ENCODE peak calls at places on chromosome 18, in ten cellular contexts. G, P, S, U, Y, A, Z, M, H and W are unnamed samples.

GRCh38 chr18:3869848-3870247 is 419.9 kb downstream of the TGIF1 start:
- DNase-seq in Y (peak; percentile 74), P (no peak), A (peak; percentile 86), H (peak; percentile 74), G (no peak), Z (no peak), M (no peak), S (no peak), U (peak; percentile 37), W (peak; percentile 7)

GRCh38 chr18:46196627-46197243 is 92.5 kb downstream of the HAUS1 start:
- DNase-seq in A (no peak), S (no peak), Y (no peak), H (no peak), Z (no peak), M (no peak), P (no peak), U (no peak), G (no peak), W (no peak)

GRCh38 chr18:58213445-58213844 is 169.4 kb downstream of the NEDD4L start:
- DNase-seq in U (peak; percentile 89), Y (no peak), P (peak; percentile 81), A (peak; percentile 87), Z (no peak), M (no peak), S (no peak), G (no peak), H (peak; percentile 88), W (no peak)

GRCh38 chr18:40355701-40356100 is 1599.3 kb upstream of the PIK3C3 start:
- DNase-seq in G (no peak), A (peak; percentile 50), H (peak; percentile 29), Z (no peak), S (no peak), Y (no peak), U (peak; percentile 50), P (no peak), M (no peak), W (no peak)

GRCh38 chr18:46939998-46940571 is 22.7 kb downstream of the KATNAL2 start:
- DNase-seq in M (no peak), Y (no peak), A (no peak), G (no peak), Z (no peak), H (no peak), P (no peak), S (no peak), U (no peak), W (no peak)

GRCh38 chr18:76822510-76823165 is at the start of gene ZNF236:
- DNase-seq in S (peak; percentile 79), M (peak; percentile 85), P (no peak), H (peak; percentile 77), G (peak; percentile 90), Y (peak; percentile 82), U (peak; percentile 67), Z (peak; percentile 62), A (peak; percentile 85), W (peak; percentile 78)

GRCh38 chr18:55544028-55544427 is 44.0 kb downstream of the TCF4 start:
- DNase-seq in Z (no peak), U (no peak), Y (no peak), M (no peak), A (no peak), S (no peak), H (no peak), G (no peak), P (no peak), W (no peak)

GRCh38 chr18:457120-457519 is 43.4 kb downstream of the COLEC12 start:
- DNase-seq in U (no peak), P (no peak), S (peak; percentile 54), G (no peak), H (peak; percentile 76), A (peak; percentile 83), Z (no peak), M (peak; percentile 31), Y (no peak), W (no peak)

GRCh38 chr18:8895987-8896619 is 190.7 kb downstream of the MTCL1 start:
- DNase-seq in G (no peak), Z (no peak), S (no peak), A (peak; percentile 76), H (peak; percentile 78), U (peak; percentile 74), P (no peak), Y (no peak), M (no peak), W (no peak)

GRCh38 chr18:3265564-3266033 is 3.7 kb downstream of the MYL12B start:
- DNase-seq in U (no peak), Z (no peak), Y (peak; percentile 60), H (no peak), M (no peak), G (no peak), S (no peak), A (no peak), P (no peak), W (no peak)

GRCh38 chr18:25678226-25678625 is 326.3 kb upstream of the ZNF521 start:
- DNase-seq in A (no peak), S (no peak), P (no peak), U (no peak), H (no peak), Z (no peak), M (no peak), G (no peak), Y (no peak), W (no peak)

GRCh38 chr18:45662468-45662867 is 47.2 kb downstream of the SLC14A2 start:
- DNase-seq in A (peak; percentile 28), S (no peak), Z (no peak), P (no peak), M (no peak), G (no peak), U (no peak), Y (no peak), H (peak; percentile 67), W (no peak)

GRCh38 chr18:8162797-8163196 is 446.4 kb upstream of the RAB12 start:
- DNase-seq in M (no peak), Z (no peak), P (no peak), Y (peak; percentile 9), H (no peak), S (no peak), A (no peak), U (peak; percentile 69), G (no peak), W (no peak)

GRCh38 chr18:48452863-48453323 is 43.7 kb upstream of the ZBTB7C start:
- DNase-seq in Y (no peak), S (no peak), A (no peak), U (peak; percentile 54), G (no peak), Z (no peak), P (peak; percentile 66), M (no peak), H (peak; percentile 19), W (peak; percentile 18)

DNA sequence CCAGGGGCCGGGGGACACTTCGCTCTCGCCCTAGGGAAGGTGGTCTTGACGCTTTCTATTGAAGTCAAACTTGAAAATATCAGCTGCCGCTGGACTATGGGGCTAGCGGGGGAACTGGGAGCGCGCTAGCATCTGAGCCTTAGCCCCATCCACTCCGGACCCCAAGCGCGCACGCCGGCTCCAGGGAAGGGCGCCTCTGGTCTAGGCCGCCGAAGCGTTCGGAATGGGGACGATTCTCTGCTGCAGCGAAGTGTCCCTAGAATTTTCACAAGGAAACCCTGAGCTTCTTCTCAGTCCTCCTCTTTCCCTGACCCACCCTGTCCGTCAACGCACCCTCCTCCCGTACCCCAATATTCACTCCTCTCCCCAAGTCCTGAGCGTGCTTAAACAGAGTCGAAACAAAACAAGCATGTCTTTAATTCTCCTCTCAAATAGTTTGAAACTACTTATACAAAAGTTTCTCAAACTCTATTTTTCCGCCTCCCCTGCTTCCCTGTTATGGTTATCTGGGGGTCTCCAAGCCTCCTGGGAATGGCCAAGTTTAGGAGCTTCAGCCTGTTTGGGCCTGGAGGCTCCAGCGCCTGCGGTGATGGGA is 5.0 kb downstream of the RAX start:
- DNase-seq in U (no peak), Z (no peak), S (no peak), Y (peak; percentile 20), H (no peak), P (no peak), G (no peak), M (no peak), A (no peak), W (no peak)
- TF ChIP-seq CTCF in U (no peak), Z (no peak), S (no peak), Y (no peak), H (no peak), P (no peak), G (no peak), M (no peak), A (no peak), W (no peak)

DNA sequence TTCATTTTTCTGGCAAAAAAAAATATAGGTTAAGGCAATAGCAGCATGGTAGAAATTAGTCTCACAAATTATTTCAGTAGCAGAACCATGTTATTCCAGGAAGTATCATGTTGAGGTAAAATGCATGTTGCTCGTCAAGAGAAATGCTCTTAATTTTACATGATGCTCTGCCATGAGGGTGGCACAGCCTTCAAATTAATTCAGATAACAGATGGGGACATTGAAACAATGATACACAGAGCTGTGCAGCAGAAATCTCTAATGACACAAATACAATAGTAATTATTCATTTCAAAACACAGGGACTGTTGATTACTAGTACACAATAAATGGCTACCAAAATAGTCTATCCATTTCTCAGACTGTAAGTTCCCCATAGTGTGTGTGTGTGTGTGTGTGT is 24.8 kb downstream of the GAREM1 start:
- DNase-seq in H (no peak), Z (no peak), M (no peak), Y (no peak), P (no peak), U (no peak), G (no peak), A (no peak), S (no peak), W (no peak)
- TF ChIP-seq CTCF in H (no peak), Z (no peak), M (no peak), Y (no peak), P (no peak), U (no peak), G (no peak), A (no peak), S (no peak), W (no peak)

DNA sequence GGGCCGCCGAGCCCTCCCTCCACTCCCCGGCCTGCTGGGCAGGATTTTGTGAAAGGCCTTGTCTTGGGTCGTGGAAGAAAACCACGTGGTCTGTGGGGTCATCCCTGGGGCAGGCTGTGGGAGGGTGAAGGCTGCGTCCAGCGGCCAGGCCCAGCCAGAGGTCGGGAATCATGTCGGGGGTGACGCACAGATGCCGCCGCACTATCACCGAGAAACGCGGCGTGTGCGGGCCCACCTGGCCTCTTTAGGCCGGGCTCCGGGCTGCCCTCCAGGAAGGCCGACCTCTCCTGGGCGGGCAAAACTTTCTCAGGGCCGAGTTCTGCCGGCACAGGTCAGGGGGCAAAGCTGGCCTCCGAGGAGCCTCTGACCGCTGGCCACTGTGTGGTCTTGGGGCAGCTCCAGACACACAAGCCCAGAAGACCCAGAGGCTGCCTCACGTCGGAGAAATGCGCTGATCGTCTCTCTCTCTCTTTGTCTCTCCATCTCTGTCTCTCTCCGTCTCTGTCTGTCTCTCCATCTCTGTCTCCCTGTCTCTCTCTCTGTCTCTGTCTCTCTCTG is 28.4 kb downstream of the NFATC1 start:
- DNase-seq in Z (no peak), M (no peak), H (no peak), U (no peak), G (no peak), A (no peak), S (peak; percentile 79), Y (no peak), P (no peak), W (no peak)
- TF ChIP-seq CTCF in Z (no peak), M (no peak), H (no peak), U (no peak), G (no peak), A (no peak), S (no peak), Y (no peak), P (no peak), W (no peak)

DNA sequence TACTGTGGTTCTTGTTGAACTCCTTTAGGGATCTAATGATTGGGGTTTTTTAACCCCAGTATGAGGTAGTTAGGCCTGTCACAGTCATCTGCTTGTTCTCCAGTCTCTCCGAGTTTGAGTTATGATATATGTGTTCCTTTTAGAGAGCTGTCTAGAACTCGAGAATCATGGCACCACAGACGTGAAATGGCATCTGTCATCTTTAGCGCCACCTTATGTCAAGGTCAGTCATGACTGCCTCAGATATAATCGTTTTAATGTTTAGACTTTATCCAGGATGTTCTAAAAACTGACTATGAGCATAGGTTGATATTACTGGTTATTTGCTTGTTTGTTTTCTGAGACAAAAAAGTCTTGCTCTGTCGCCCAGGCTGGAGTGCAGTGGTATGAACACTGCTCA is 112.2 kb downstream of the CEP192 start:
- DNase-seq in G (no peak), M (no peak), S (no peak), H (no peak), Z (no peak), A (no peak), U (no peak), P (no peak), Y (peak; percentile 51), W (no peak)
- TF ChIP-seq CTCF in G (peak; percentile 15), M (no peak), S (no peak), H (peak; percentile 22), Z (peak; percentile 15), A (peak; percentile 39), U (peak; percentile 29), P (peak; percentile 46), Y (peak; percentile 55), W (peak; percentile 22)